ENCODE peak calls at places on chromosomes 6 and 20, in seven cellular contexts. One of them, this sample, is unnamed.

GRCh38 chr6:31532644-31533454 is 4.1 kb downstream of the MCCD1 start:
- DNase-seq in endodermal cell: no peak
- DNase-seq in IMR-90: no peak
- DNase-seq in PC-9: no peak
- DNase-seq in dorsolateral prefrontal cortex: no peak
- DNase-seq in bronchial epithelial cell: no peak
- DNase-seq in prostate gland: no peak
- DNase-seq in this sample: no peak

GRCh38 chr6:26234421-26235239 is 130.4 kb upstream of the BTN3A2 start:
- DNase-seq in endodermal cell: peak; percentile 87
- DNase-seq in IMR-90: peak; percentile 84
- DNase-seq in PC-9: peak; percentile 61
- DNase-seq in dorsolateral prefrontal cortex: no peak
- DNase-seq in bronchial epithelial cell: peak; percentile 70
- DNase-seq in prostate gland: peak; percentile 89
- DNase-seq in this sample: peak; percentile 51

GRCh38 chr6:44072959-44073611 is 54.2 kb downstream of the MRPL14 start:
- DNase-seq in endodermal cell: peak; percentile 92
- DNase-seq in IMR-90: peak; percentile 88
- DNase-seq in PC-9: peak; percentile 63
- DNase-seq in dorsolateral prefrontal cortex: peak; percentile 85
- DNase-seq in bronchial epithelial cell: peak; percentile 67
- DNase-seq in prostate gland: peak; percentile 76
- DNase-seq in this sample: peak; percentile 74

GRCh38 chr6:40587240-40588069 is at the start of gene LRFN2:
- DNase-seq in endodermal cell: peak; percentile 95
- DNase-seq in IMR-90: peak; percentile 53
- DNase-seq in PC-9: no peak
- DNase-seq in dorsolateral prefrontal cortex: peak; percentile 80
- DNase-seq in bronchial epithelial cell: peak; percentile 29
- DNase-seq in prostate gland: peak; percentile 50
- DNase-seq in this sample: peak; percentile 89

GRCh38 chr6:134077301-134077700 is 24.9 kb upstream of the SLC2A12 start:
- DNase-seq in endodermal cell: no peak
- DNase-seq in IMR-90: peak; percentile 78
- DNase-seq in PC-9: peak; percentile 88
- DNase-seq in dorsolateral prefrontal cortex: no peak
- DNase-seq in bronchial epithelial cell: peak; percentile 54
- DNase-seq in prostate gland: no peak
- DNase-seq in this sample: no peak

GRCh38 chr6:4564746-4565145 is 211.5 kb upstream of the CDYL start:
- DNase-seq in endodermal cell: no peak
- DNase-seq in IMR-90: no peak
- DNase-seq in PC-9: no peak
- DNase-seq in dorsolateral prefrontal cortex: no peak
- DNase-seq in bronchial epithelial cell: no peak
- DNase-seq in prostate gland: no peak
- DNase-seq in this sample: no peak

GRCh38 chr20:24868396-24868927 is 80.6 kb upstream of the CST7 start:
- DNase-seq in endodermal cell: no peak
- DNase-seq in IMR-90: no peak
- DNase-seq in PC-9: no peak
- DNase-seq in dorsolateral prefrontal cortex: no peak
- DNase-seq in bronchial epithelial cell: no peak
- DNase-seq in prostate gland: no peak
- DNase-seq in this sample: no peak

GRCh38 chr6:71965404-71965803 is 79.1 kb downstream of the RIMS1 start:
- DNase-seq in endodermal cell: no peak
- DNase-seq in IMR-90: no peak
- DNase-seq in PC-9: no peak
- DNase-seq in dorsolateral prefrontal cortex: peak; percentile 46
- DNase-seq in bronchial epithelial cell: no peak
- DNase-seq in prostate gland: no peak
- DNase-seq in this sample: no peak

GRCh38 chr6:49118475-49118874 is 344.6 kb downstream of the MMUT start:
- DNase-seq in endodermal cell: no peak
- DNase-seq in IMR-90: no peak
- DNase-seq in PC-9: no peak
- DNase-seq in dorsolateral prefrontal cortex: no peak
- DNase-seq in bronchial epithelial cell: no peak
- DNase-seq in prostate gland: no peak
- DNase-seq in this sample: no peak

GRCh38 chr6:99736302-99736701 is 129.7 kb downstream of the PRDM13 start:
- DNase-seq in endodermal cell: no peak
- DNase-seq in IMR-90: no peak
- DNase-seq in PC-9: no peak
- DNase-seq in dorsolateral prefrontal cortex: no peak
- DNase-seq in bronchial epithelial cell: no peak
- DNase-seq in prostate gland: no peak
- DNase-seq in this sample: no peak

GRCh38 chr20:25066386-25066785 is 8.4 kb upstream of the ACSS1 start:
- DNase-seq in endodermal cell: no peak
- DNase-seq in IMR-90: no peak
- DNase-seq in PC-9: no peak
- DNase-seq in dorsolateral prefrontal cortex: no peak
- DNase-seq in bronchial epithelial cell: no peak
- DNase-seq in prostate gland: no peak
- DNase-seq in this sample: no peak

GRCh38 chr20:8389381-8390368 is 257.6 kb downstream of the PLCB1 start:
- DNase-seq in endodermal cell: no peak
- DNase-seq in IMR-90: peak; percentile 59
- DNase-seq in PC-9: peak; percentile 41
- DNase-seq in dorsolateral prefrontal cortex: no peak
- DNase-seq in bronchial epithelial cell: peak; percentile 29
- DNase-seq in prostate gland: no peak
- DNase-seq in this sample: no peak

GRCh38 chr6:17015144-17015543 is 86.7 kb upstream of the STMND1 start:
- DNase-seq in endodermal cell: no peak
- DNase-seq in IMR-90: peak; percentile 89
- DNase-seq in PC-9: no peak
- DNase-seq in dorsolateral prefrontal cortex: no peak
- DNase-seq in bronchial epithelial cell: peak; percentile 55
- DNase-seq in prostate gland: no peak
- DNase-seq in this sample: no peak

GRCh38 chr6:53615633-53616449 is 49.7 kb downstream of the KLHL31 start:
- DNase-seq in endodermal cell: no peak
- DNase-seq in IMR-90: peak; percentile 91
- DNase-seq in PC-9: peak; percentile 100
- DNase-seq in dorsolateral prefrontal cortex: no peak
- DNase-seq in bronchial epithelial cell: peak; percentile 100
- DNase-seq in prostate gland: no peak
- DNase-seq in this sample: no peak

GRCh38 chr6:151301547-151301946 is 61.8 kb downstream of the AKAP12 start:
- DNase-seq in endodermal cell: no peak
- DNase-seq in IMR-90: no peak
- DNase-seq in PC-9: no peak
- DNase-seq in dorsolateral prefrontal cortex: no peak
- DNase-seq in bronchial epithelial cell: no peak
- DNase-seq in prostate gland: no peak
- DNase-seq in this sample: no peak

GRCh38 chr6:119190176-119190575 is 111.7 kb upstream of the FAM184A start:
- DNase-seq in endodermal cell: no peak
- DNase-seq in IMR-90: no peak
- DNase-seq in PC-9: no peak
- DNase-seq in dorsolateral prefrontal cortex: no peak
- DNase-seq in bronchial epithelial cell: no peak
- DNase-seq in prostate gland: no peak
- DNase-seq in this sample: no peak

GRCh38 chr6:140817176-140817575 is 1315.5 kb upstream of the GJE1 start:
- DNase-seq in endodermal cell: no peak
- DNase-seq in IMR-90: no peak
- DNase-seq in PC-9: no peak
- DNase-seq in dorsolateral prefrontal cortex: no peak
- DNase-seq in bronchial epithelial cell: peak; percentile 59
- DNase-seq in prostate gland: no peak
- DNase-seq in this sample: no peak

GRCh38 chr20:56363491-56363890 is 4.7 kb downstream of the FAM210B start:
- DNase-seq in endodermal cell: no peak
- DNase-seq in IMR-90: no peak
- DNase-seq in PC-9: no peak
- DNase-seq in dorsolateral prefrontal cortex: no peak
- DNase-seq in bronchial epithelial cell: no peak
- DNase-seq in prostate gland: no peak
- DNase-seq in this sample: no peak

GRCh38 chr6:89430563-89430962 is 2.4 kb upstream of the ANKRD6 start:
- DNase-seq in endodermal cell: peak; percentile 76
- DNase-seq in IMR-90: no peak
- DNase-seq in PC-9: no peak
- DNase-seq in dorsolateral prefrontal cortex: no peak
- DNase-seq in bronchial epithelial cell: no peak
- DNase-seq in prostate gland: no peak
- DNase-seq in this sample: peak; percentile 26

GRCh38 chr6:84876723-84877514 is 112.5 kb upstream of the TBX18 start:
- DNase-seq in endodermal cell: no peak
- DNase-seq in IMR-90: no peak
- DNase-seq in PC-9: no peak
- DNase-seq in dorsolateral prefrontal cortex: no peak
- DNase-seq in bronchial epithelial cell: no peak
- DNase-seq in prostate gland: no peak
- DNase-seq in this sample: no peak

GRCh38 chr6:118659513-118660217 is 8.3 kb upstream of the CEP85L start:
- DNase-seq in endodermal cell: no peak
- DNase-seq in IMR-90: no peak
- DNase-seq in PC-9: no peak
- DNase-seq in dorsolateral prefrontal cortex: no peak
- DNase-seq in bronchial epithelial cell: no peak
- DNase-seq in prostate gland: no peak
- DNase-seq in this sample: no peak

GRCh38 chr6:155595264-155595663 is 139.6 kb upstream of the NOX3 start:
- DNase-seq in endodermal cell: peak; percentile 63
- DNase-seq in IMR-90: no peak
- DNase-seq in PC-9: no peak
- DNase-seq in dorsolateral prefrontal cortex: no peak
- DNase-seq in bronchial epithelial cell: no peak
- DNase-seq in prostate gland: no peak
- DNase-seq in this sample: no peak
- TF ChIP-seq CTCF in endodermal cell: peak; percentile 19
- TF ChIP-seq CTCF in IMR-90: no peak
- TF ChIP-seq CTCF in PC-9: no peak
- TF ChIP-seq CTCF in dorsolateral prefrontal cortex: no peak
- TF ChIP-seq CTCF in bronchial epithelial cell: no peak
- TF ChIP-seq CTCF in prostate gland: no peak
- TF ChIP-seq CTCF in this sample: no peak

DNA sequence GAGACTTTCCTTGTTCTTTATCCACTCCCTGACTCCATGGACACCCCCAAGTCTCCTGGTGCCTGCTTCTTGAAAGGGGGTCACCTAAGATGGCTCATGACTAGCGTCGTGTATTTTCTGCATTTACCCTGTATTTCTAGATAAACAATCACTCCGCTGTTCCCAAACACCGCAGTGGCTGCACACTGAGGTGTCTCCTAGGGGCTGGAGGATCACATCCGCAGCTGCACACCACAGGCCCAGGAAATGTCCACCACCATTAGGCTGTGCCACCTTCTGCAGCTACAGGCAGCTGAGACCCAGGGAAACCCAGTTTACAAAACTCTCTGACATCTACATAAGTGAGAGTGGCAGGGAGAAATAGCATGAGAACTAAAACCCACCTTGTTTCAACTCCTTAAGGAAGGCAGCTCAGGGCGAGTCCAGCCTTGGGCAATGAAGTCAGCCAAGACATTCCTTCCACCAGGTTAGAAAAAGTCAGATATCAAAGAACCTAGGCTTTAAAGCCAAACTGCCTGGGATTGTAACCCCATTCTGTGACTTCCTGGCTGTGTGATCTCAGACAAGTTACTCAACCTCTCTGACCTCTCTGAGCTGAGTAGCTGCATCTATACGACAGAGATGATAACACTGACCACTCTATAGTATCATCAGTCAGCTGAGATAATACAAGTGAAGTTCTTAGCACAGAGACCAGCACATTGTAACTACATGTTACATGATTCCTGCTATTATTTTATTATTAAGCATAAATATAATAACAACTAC is 102.2 kb downstream of the SNX5 start:
- DNase-seq in endodermal cell: no peak
- DNase-seq in IMR-90: no peak
- DNase-seq in PC-9: no peak
- DNase-seq in dorsolateral prefrontal cortex: no peak
- DNase-seq in bronchial epithelial cell: no peak
- DNase-seq in prostate gland: no peak
- DNase-seq in this sample: no peak
- TF ChIP-seq CTCF in endodermal cell: peak; percentile 27
- TF ChIP-seq CTCF in IMR-90: no peak
- TF ChIP-seq CTCF in PC-9: no peak
- TF ChIP-seq CTCF in dorsolateral prefrontal cortex: no peak
- TF ChIP-seq CTCF in bronchial epithelial cell: no peak
- TF ChIP-seq CTCF in prostate gland: no peak
- TF ChIP-seq CTCF in this sample: no peak

GRCh38 chr20:7214081-7214740 is 446.7 kb downstream of the BMP2 start:
- DNase-seq in endodermal cell: peak; percentile 56
- DNase-seq in IMR-90: no peak
- DNase-seq in PC-9: no peak
- DNase-seq in dorsolateral prefrontal cortex: no peak
- DNase-seq in bronchial epithelial cell: no peak
- DNase-seq in prostate gland: no peak
- DNase-seq in this sample: no peak

GRCh38 chr20:7220755-7221154 is 453.3 kb downstream of the BMP2 start:
- DNase-seq in endodermal cell: no peak
- DNase-seq in IMR-90: no peak
- DNase-seq in PC-9: no peak
- DNase-seq in dorsolateral prefrontal cortex: no peak
- DNase-seq in bronchial epithelial cell: no peak
- DNase-seq in prostate gland: no peak
- DNase-seq in this sample: no peak

GRCh38 chr20:7217606-7218005 is 450.1 kb downstream of the BMP2 start:
- DNase-seq in endodermal cell: no peak
- DNase-seq in IMR-90: no peak
- DNase-seq in PC-9: no peak
- DNase-seq in dorsolateral prefrontal cortex: no peak
- DNase-seq in bronchial epithelial cell: no peak
- DNase-seq in prostate gland: no peak
- DNase-seq in this sample: no peak
- TF ChIP-seq CTCF in endodermal cell: no peak
- TF ChIP-seq CTCF in IMR-90: no peak
- TF ChIP-seq CTCF in PC-9: no peak
- TF ChIP-seq CTCF in dorsolateral prefrontal cortex: no peak
- TF ChIP-seq CTCF in bronchial epithelial cell: no peak
- TF ChIP-seq CTCF in prostate gland: no peak
- TF ChIP-seq CTCF in this sample: no peak

GRCh38 chr20:5658897-5659296 is 91.3 kb upstream of the SHLD1 start:
- DNase-seq in endodermal cell: no peak
- DNase-seq in IMR-90: peak; percentile 91
- DNase-seq in PC-9: no peak
- DNase-seq in dorsolateral prefrontal cortex: no peak
- DNase-seq in bronchial epithelial cell: peak; percentile 90
- DNase-seq in prostate gland: peak; percentile 44
- DNase-seq in this sample: peak; percentile 9

GRCh38 chr20:5662769-5663168 is 87.4 kb upstream of the SHLD1 start:
- DNase-seq in endodermal cell: no peak
- DNase-seq in IMR-90: no peak
- DNase-seq in PC-9: no peak
- DNase-seq in dorsolateral prefrontal cortex: no peak
- DNase-seq in bronchial epithelial cell: no peak
- DNase-seq in prostate gland: no peak
- DNase-seq in this sample: no peak

GRCh38 chr20:5660346-5660745 is 89.9 kb upstream of the SHLD1 start:
- DNase-seq in endodermal cell: no peak
- DNase-seq in IMR-90: peak; percentile 44
- DNase-seq in PC-9: no peak
- DNase-seq in dorsolateral prefrontal cortex: no peak
- DNase-seq in bronchial epithelial cell: no peak
- DNase-seq in prostate gland: no peak
- DNase-seq in this sample: no peak

GRCh38 chr20:5665417-5665816 is 84.8 kb upstream of the SHLD1 start:
- DNase-seq in endodermal cell: no peak
- DNase-seq in IMR-90: no peak
- DNase-seq in PC-9: no peak
- DNase-seq in dorsolateral prefrontal cortex: no peak
- DNase-seq in bronchial epithelial cell: no peak
- DNase-seq in prostate gland: no peak
- DNase-seq in this sample: no peak

GRCh38 chr20:5663396-5663795 is 86.8 kb upstream of the SHLD1 start:
- DNase-seq in endodermal cell: no peak
- DNase-seq in IMR-90: no peak
- DNase-seq in PC-9: no peak
- DNase-seq in dorsolateral prefrontal cortex: no peak
- DNase-seq in bronchial epithelial cell: no peak
- DNase-seq in prostate gland: no peak
- DNase-seq in this sample: no peak
- TF ChIP-seq CTCF in endodermal cell: no peak
- TF ChIP-seq CTCF in IMR-90: no peak
- TF ChIP-seq CTCF in PC-9: no peak
- TF ChIP-seq CTCF in dorsolateral prefrontal cortex: no peak
- TF ChIP-seq CTCF in bronchial epithelial cell: no peak
- TF ChIP-seq CTCF in prostate gland: no peak
- TF ChIP-seq CTCF in this sample: no peak

This sample was measured in neural crest cell.